ENCODE peak calls at places on chromosomes 1 and 21, in four cellular contexts. K is K562, U is GM12878, V is GM12891. B is an unnamed sample.

GRCh38 chr1:15445390-15446122 is 7.3 kb downstream of the CTRC start:
- DNase-seq in U (no peak), K (no peak), V (no peak), B (no peak)

GRCh38 chr21:16124397-16125130 is 394.8 kb downstream of the USP25 start:
- DNase-seq in V (no peak), K (no peak), U (no peak), B (no peak)

GRCh38 chr1:64087768-64088167 is 115.7 kb upstream of the UBE2U start:
- DNase-seq in K (no peak), V (no peak), U (no peak), B (no peak)

GRCh38 chr1:48701445-48701844 is 75.2 kb downstream of the BEND5 start:
- DNase-seq in V (no peak), U (no peak), K (no peak), B (no peak)

GRCh38 chr1:207822602-207823451 is 71.0 kb downstream of the CD46 start:
- DNase-seq in V (peak), K (peak), U (peak), B (peak)

GRCh38 chr21:34946385-34947121 is 102.5 kb downstream of the RUNX1 start:
- DNase-seq in K (no peak), U (no peak), V (no peak), B (no peak)

GRCh38 chr1:176699821-176700220 is 236.8 kb downstream of the PAPPA2 start:
- DNase-seq in U (no peak), K (no peak), V (no peak), B (no peak)

GRCh38 chr1:19799233-19799876 is 361 bp downstream of the TMCO4 start:
- DNase-seq in V (peak), K (peak), U (no peak), B (no peak)

GRCh38 chr21:41868062-41868710 is 11.0 kb downstream of the PRDM15 start:
- DNase-seq in U (peak), V (no peak), K (no peak), B (peak)

GRCh38 chr1:221672160-221672762 is 69.6 kb downstream of the DUSP10 start:
- DNase-seq in K (peak), U (no peak), V (no peak), B (no peak)

GRCh38 chr1:239947789-239948188 is 143.9 kb upstream of the FMN2 start:
- DNase-seq in U (no peak), V (no peak), K (no peak), B (no peak)

GRCh38 chr1:216917039-216917438 is 193.8 kb upstream of the ESRRG start:
- DNase-seq in K (no peak), U (no peak), V (no peak), B (no peak)

GRCh38 chr21:28193189-28193588 is 799.5 kb downstream of the LTN1 start:
- DNase-seq in U (no peak), V (no peak), K (no peak), B (no peak)

GRCh38 chr1:237386362-237387143 is 344.6 kb downstream of the RYR2 start:
- DNase-seq in U (no peak), K (peak), V (no peak), B (no peak)

GRCh38 chr1:180854001-180854400 is 58.7 kb upstream of the KIAA1614 start:
- DNase-seq in U (no peak), V (no peak), K (no peak), B (no peak)

GRCh38 chr21:44389335-44389734 is 35.9 kb downstream of the TRPM2 start:
- DNase-seq in K (no peak), V (no peak), U (no peak), B (no peak)

GRCh38 chr1:65393345-65393744 is 27.1 kb upstream of the LEPR start:
- DNase-seq in V (no peak), K (peak), U (peak), B (peak)

GRCh38 chr1:233121947-233122559 is 171.6 kb downstream of the NTPCR start:
- DNase-seq in K (no peak), V (no peak), U (no peak), B (no peak)

GRCh38 chr1:54806931-54807611 is 5.9 kb upstream of the TTC22 start:
- DNase-seq in U (no peak), K (no peak), V (no peak), B (no peak)

GRCh38 chr1:114154146-114154962 is 685 bp upstream of the SYT6 start:
- DNase-seq in V (no peak), U (no peak), K (peak), B (no peak)

GRCh38 chr1:145858238-145858936 is 494 bp downstream of the PIAS3 start:
- DNase-seq in V (peak), U (no peak), K (peak), B (peak)

GRCh38 chr1:200429221-200429751 is 19.4 kb upstream of the ZNF281 start:
- DNase-seq in K (peak), V (no peak), U (no peak), B (no peak)

GRCh38 chr1:64948216-64948615 is 18.1 kb downstream of the JAK1 start:
- DNase-seq in V (no peak), K (no peak), U (no peak), B (no peak)

GRCh38 chr1:163758977-163759670 is 437.4 kb downstream of the NUF2 start:
- DNase-seq in K (no peak), V (no peak), U (no peak), B (no peak)

GRCh38 chr1:90386899-90387334 is 330.2 kb downstream of the BARHL2 start:
- DNase-seq in V (no peak), K (no peak), U (no peak), B (no peak)

GRCh38 chr1:1347663-1348419 is 1.4 kb downstream of the DVL1 start:
- DNase-seq in K (peak), U (no peak), V (no peak), B (no peak)

GRCh38 chr1:165637427-165637826 is 6.4 kb downstream of the MGST3 start:
- DNase-seq in K (no peak), U (no peak), V (no peak), B (no peak)

GRCh38 chr1:30169269-30169668 is 554.1 kb downstream of the MATN1 start:
- DNase-seq in V (no peak), K (no peak), U (no peak), B (no peak)

GRCh38 chr1:181352695-181353094 is 130.6 kb upstream of the CACNA1E start:
- DNase-seq in U (no peak), V (no peak), K (no peak), B (no peak)

GRCh38 chr1:87794788-87795614 is 466.3 kb downstream of the LMO4 start:
- DNase-seq in U (no peak), K (no peak), V (no peak), B (no peak)

GRCh38 chr21:43814215-43815106 is 25.1 kb downstream of the RRP1 start:
- DNase-seq in V (no peak), U (no peak), K (no peak), B (no peak)

GRCh38 chr1:214418380-214418779 is 133.0 kb downstream of the PTPN14 start:
- DNase-seq in V (no peak), U (no peak), K (no peak), B (no peak)

GRCh38 chr1:230917284-230918135 is 49.2 kb upstream of the C1orf198 start:
- DNase-seq in K (peak), V (peak), U (peak), B (no peak)
- TF ChIP-seq TAF1 in K (no peak), V (no peak), U (no peak), B (no peak)

DNA sequence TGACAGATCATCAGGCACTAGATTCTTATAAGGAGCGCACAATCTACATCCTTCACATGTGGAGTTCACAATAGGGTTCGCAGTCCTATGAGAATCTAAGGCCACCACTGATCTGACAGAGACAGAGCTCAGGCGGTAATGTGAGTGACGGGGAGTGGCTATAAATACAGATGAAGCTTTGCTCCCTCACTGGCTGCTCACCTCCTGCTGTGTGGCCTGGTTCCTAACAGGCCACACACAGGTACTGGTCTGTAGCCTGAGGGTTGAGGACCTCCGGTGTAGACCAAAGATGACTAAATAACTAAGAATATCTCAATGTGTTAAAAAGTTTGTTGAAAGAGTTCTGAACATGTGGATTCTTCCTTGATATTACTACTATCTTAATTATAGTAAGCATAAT is 56.2 kb upstream of the ADAM30 start:
- DNase-seq in U (no peak), K (no peak), V (no peak), B (no peak)
- TF ChIP-seq POLR2AphosphoS5 in U (no peak), K (no peak), V (no peak), B (no peak)

GRCh38 chr1:155978973-155979429 is 654 bp upstream of the ARHGEF2 start:
- DNase-seq in U (no peak), K (peak), V (no peak), B (no peak)
- TF ChIP-seq POLR2A in U (peak), K (no peak), V (no peak), B (no peak)

GRCh38 chr1:151616505-151616849 is 4.6 kb downstream of the SNX27 start:
- DNase-seq in K (no peak), V (no peak), U (no peak), B (no peak)

GRCh38 chr1:151619489-151620093 is 7.7 kb downstream of the SNX27 start:
- DNase-seq in U (no peak), V (no peak), K (no peak), B (no peak)

GRCh38 chr1:151620286-151620685 is 8.4 kb downstream of the SNX27 start:
- DNase-seq in K (no peak), U (no peak), V (no peak), B (no peak)

GRCh38 chr1:151617995-151618394 is 6.1 kb downstream of the SNX27 start:
- DNase-seq in K (no peak), U (no peak), V (no peak), B (no peak)

DNA sequence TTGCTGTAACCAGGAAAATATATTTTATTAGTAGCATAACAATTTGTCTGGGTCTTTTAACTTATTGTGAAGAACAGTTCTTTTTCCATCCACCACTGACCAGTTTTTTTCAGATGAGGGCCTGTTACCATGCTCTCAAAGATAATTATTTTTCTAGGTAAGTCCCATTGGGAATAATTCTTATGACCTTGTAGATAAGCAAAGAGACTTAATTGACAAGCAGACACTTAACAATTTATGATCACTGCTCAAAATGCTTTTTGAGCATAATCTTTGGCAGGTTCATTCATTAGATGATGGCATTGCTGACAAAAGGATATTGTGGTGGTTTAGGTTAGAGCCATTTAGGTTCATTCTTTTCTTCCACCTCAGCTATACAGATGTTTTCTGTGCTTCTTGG is 6.6 kb downstream of the SNX27 start:
- DNase-seq in V (no peak), K (no peak), U (no peak), B (no peak)
- TF ChIP-seq TAF1 in V (no peak), K (no peak), U (no peak), B (no peak)

GRCh38 chr1:8213676-8214075 is 104.2 kb upstream of the SLC45A1 start:
- DNase-seq in V (no peak), K (no peak), U (no peak), B (no peak)

GRCh38 chr1:8211251-8211619 is 106.7 kb upstream of the SLC45A1 start:
- DNase-seq in U (no peak), K (no peak), V (no peak), B (no peak)

GRCh38 chr1:8212443-8212920 is 105.4 kb upstream of the SLC45A1 start:
- DNase-seq in V (no peak), U (no peak), K (no peak), B (no peak)

GRCh38 chr1:8213136-8213535 is 104.8 kb upstream of the SLC45A1 start:
- DNase-seq in V (no peak), K (no peak), U (no peak), B (no peak)

DNA sequence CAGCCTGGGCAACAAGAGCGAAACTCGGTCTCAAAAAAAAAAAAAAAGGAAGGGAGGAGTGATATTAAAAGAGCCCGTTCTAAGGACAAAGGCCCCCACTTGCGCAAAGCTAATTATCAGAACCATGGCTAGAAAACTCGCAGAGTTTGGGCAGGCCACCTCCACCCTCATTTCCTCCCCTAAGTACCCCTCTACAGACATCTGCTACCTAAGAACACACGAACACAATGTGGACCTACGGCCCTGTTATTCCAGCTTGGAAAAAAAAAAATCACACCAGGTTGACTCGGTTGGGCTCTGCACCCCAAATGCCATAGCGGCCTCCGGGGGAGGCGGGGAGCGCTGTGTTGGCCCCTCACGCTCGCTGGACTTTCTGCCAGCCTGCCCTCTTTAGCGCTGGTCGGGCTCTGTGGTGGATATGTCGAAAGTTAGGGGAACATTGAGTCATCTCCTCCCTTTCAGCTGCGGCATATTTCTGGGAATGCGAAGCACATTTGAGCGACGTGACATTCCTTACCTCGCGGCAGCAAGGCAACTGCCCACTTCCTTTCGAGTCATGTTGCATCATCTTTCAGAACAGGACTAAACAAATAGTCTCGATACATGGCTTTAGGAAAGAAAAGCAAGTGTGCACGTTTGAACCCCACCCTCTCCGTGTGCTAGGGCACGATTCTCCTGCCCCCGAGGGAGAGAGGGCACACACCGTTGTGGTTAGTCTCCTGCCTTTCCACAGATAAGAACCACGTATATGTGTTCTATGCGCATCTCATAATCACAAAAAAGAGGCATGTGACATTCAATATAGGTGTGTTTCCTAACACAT is 106.1 kb upstream of the SLC45A1 start:
- DNase-seq in U (no peak), V (no peak), K (peak), B (no peak)
- TF ChIP-seq POLR2AphosphoS5 in U (no peak), V (no peak), K (no peak), B (no peak)

GRCh38 chr1:167082511-167083027 is 7.6 kb downstream of the GPA33 start:
- DNase-seq in K (no peak), V (no peak), U (no peak), B (no peak)
- TF ChIP-seq POLR2A in K (no peak), V (no peak), U (no peak), B (no peak)

GRCh38 chr1:197063212-197063611 is 3.8 kb downstream of the F13B start:
- DNase-seq in V (no peak), U (no peak), K (no peak), B (no peak)
- TF ChIP-seq TAF1 in V (no peak), U (no peak), K (no peak), B (no peak)